ENCODE peak calls at places on chromosomes 11 and 22, in nine cellular contexts. J is HFFc6; M is glutamatergic neuron; N is bronchial epithelial cell; Z is CD8-positive, alpha-beta T cell; A is GM13976; K is IMR-90; R is Caco-2; O is fibroblast of the aortic adventitia. W is an unnamed sample.

GRCh38 chr22:35258144-35258988 is 1.1 kb downstream of the HMGXB4 start:
- DNase-seq in R (no peak), M (no peak), Z (no peak), N (peak), O (peak), A (no peak), K (peak), J (no peak), W (no peak)

GRCh38 chr11:88480217-88480616 is 142.7 kb upstream of the CTSC start:
- DNase-seq in K (peak), J (peak), M (no peak), Z (no peak), O (peak), R (no peak), N (peak), A (no peak), W (no peak)

GRCh38 chr22:30245181-30245984 is 1.2 kb downstream of the LIF start:
- DNase-seq in R (peak), O (no peak), A (peak), J (no peak), K (no peak), N (no peak), M (no peak), Z (no peak), W (no peak)

GRCh38 chr11:131392528-131393255 is 22.3 kb downstream of the NTM start:
- DNase-seq in Z (no peak), O (no peak), N (peak), K (no peak), J (no peak), M (no peak), R (no peak), A (no peak), W (no peak)

GRCh38 chr22:47162865-47163264 is 400.4 kb downstream of the TBC1D22A start:
- DNase-seq in J (no peak), O (no peak), M (no peak), K (no peak), R (peak), Z (no peak), A (no peak), N (no peak), W (no peak)

GRCh38 chr11:13009476-13009920 is 382 bp downstream of the RASSF10 start:
- DNase-seq in N (no peak), Z (no peak), R (no peak), O (no peak), K (no peak), J (no peak), A (peak), M (no peak), W (peak)

GRCh38 chr22:25143161-25144076 is 56.2 kb upstream of the CRYBB3 start:
- DNase-seq in N (no peak), R (no peak), M (peak), K (no peak), O (no peak), Z (no peak), A (no peak), J (no peak), W (no peak)

GRCh38 chr11:128735935-128736610 is 42.2 kb downstream of the FLI1 start:
- DNase-seq in R (no peak), N (no peak), A (peak), J (no peak), O (no peak), Z (no peak), K (no peak), M (no peak), W (peak)

GRCh38 chr11:58394195-58394594 is 12.5 kb downstream of the OR5B3 start:
- DNase-seq in R (no peak), M (no peak), N (peak), A (no peak), Z (no peak), O (peak), J (peak), K (peak), W (no peak)

GRCh38 chr11:78354741-78355705 is 62.6 kb downstream of the GAB2 start:
- DNase-seq in Z (no peak), R (no peak), K (no peak), N (no peak), J (no peak), O (peak), A (no peak), M (peak), W (peak)

GRCh38 chr22:21587803-21588611 is 20.5 kb downstream of the UBE2L3 start:
- DNase-seq in N (no peak), R (no peak), K (peak), A (peak), J (peak), O (peak), Z (no peak), M (no peak), W (peak)

GRCh38 chr11:12749442-12749841 is 75.2 kb downstream of the TEAD1 start:
- DNase-seq in M (no peak), N (peak), A (no peak), R (no peak), K (no peak), J (no peak), O (no peak), Z (no peak), W (no peak)

GRCh38 chr11:35529971-35530495 is 4.6 kb upstream of the PAMR1 start:
- DNase-seq in A (no peak), R (no peak), M (no peak), Z (no peak), N (peak), O (peak), K (peak), J (peak), W (no peak)

GRCh38 chr22:19765477-19766234 is 5.1 kb downstream of the TBX1 start:
- DNase-seq in O (no peak), J (no peak), A (no peak), R (no peak), N (peak), Z (no peak), K (no peak), M (no peak), W (no peak)

GRCh38 chr11:130827697-130828377 is 88.4 kb downstream of the SNX19 start:
- DNase-seq in N (peak), A (peak), K (peak), O (peak), J (peak), M (peak), Z (no peak), R (peak), W (peak)

GRCh38 chr11:33635161-33635560 is 65.5 kb downstream of the C11orf91 start:
- DNase-seq in J (no peak), Z (no peak), N (peak), A (no peak), K (peak), O (peak), M (no peak), R (no peak), W (no peak)

GRCh38 chr11:84607975-84608787 is 1019.0 kb downstream of the DLG2 start:
- DNase-seq in Z (no peak), N (no peak), J (no peak), R (no peak), A (no peak), M (no peak), K (no peak), O (no peak), W (no peak)

GRCh38 chr11:108970221-108970991 is 305.5 kb downstream of the DDX10 start:
- DNase-seq in A (no peak), R (no peak), N (no peak), O (peak), M (no peak), J (no peak), K (no peak), Z (no peak), W (no peak)

GRCh38 chr22:40808018-40808841 is 10.9 kb downstream of the SLC25A17 start:
- DNase-seq in J (no peak), N (no peak), O (peak), R (no peak), K (peak), M (no peak), A (no peak), Z (no peak), W (no peak)

GRCh38 chr11:18000760-18001159 is 12.1 kb downstream of the SERGEF start:
- DNase-seq in A (no peak), N (no peak), R (no peak), M (no peak), K (no peak), O (no peak), Z (no peak), J (no peak), W (no peak)

GRCh38 chr11:65078151-65078550 is 5.7 kb downstream of the CDCA5 start:
- DNase-seq in M (peak), N (peak), J (peak), Z (peak), O (peak), A (peak), R (peak), K (peak), W (peak)

GRCh38 chr11:35185696-35186095 is 46.7 kb downstream of the CD44 start:
- DNase-seq in A (no peak), Z (no peak), N (no peak), M (no peak), J (no peak), R (no peak), K (peak), O (peak), W (no peak)

GRCh38 chr22:36577019-36577418 is 48.1 kb upstream of the EIF3D start:
- DNase-seq in Z (no peak), M (no peak), J (peak), N (peak), O (peak), A (no peak), R (no peak), K (peak), W (no peak)

GRCh38 chr11:110447897-110448522 is 18.3 kb downstream of the FDX1 start:
- DNase-seq in M (no peak), K (no peak), A (peak), Z (no peak), N (peak), O (peak), R (no peak), J (no peak), W (no peak)

GRCh38 chr22:19003518-19003917 is 67.4 kb upstream of the PRODH start:
- DNase-seq in J (no peak), K (no peak), N (no peak), Z (no peak), A (no peak), M (no peak), O (no peak), R (no peak), W (no peak)

GRCh38 chr11:95426823-95427462 is 195.9 kb upstream of the SESN3 start:
- DNase-seq in M (no peak), K (no peak), N (peak), O (no peak), J (no peak), Z (no peak), A (no peak), R (no peak), W (no peak)

GRCh38 chr22:17785185-17786184 is 11.2 kb upstream of the BID start:
- DNase-seq in K (no peak), A (peak), J (peak), M (peak), O (no peak), Z (peak), N (peak), R (peak), W (peak)
- TF ChIP-seq CTCF in K (peak), A (peak), J (peak), M (peak), O (peak), Z (peak), N (peak), R (peak), W (peak)

GRCh38 chr11:11450744-11451362 is 97.8 kb upstream of the CSNK2A3 start:
- DNase-seq in J (peak), Z (no peak), M (no peak), K (peak), N (peak), R (no peak), A (no peak), O (peak), W (no peak)

GRCh38 chr11:11449327-11449726 is 96.3 kb upstream of the CSNK2A3 start:
- DNase-seq in A (no peak), N (no peak), O (no peak), R (no peak), J (no peak), M (no peak), K (no peak), Z (no peak), W (no peak)

GRCh38 chr11:11454671-11455223 is 101.7 kb upstream of the CSNK2A3 start:
- DNase-seq in Z (no peak), R (peak), N (no peak), K (no peak), M (no peak), J (no peak), O (no peak), A (no peak), W (no peak)

GRCh38 chr11:11448626-11449025 is 95.6 kb upstream of the CSNK2A3 start:
- DNase-seq in A (no peak), R (no peak), O (no peak), M (no peak), J (no peak), Z (no peak), K (no peak), N (no peak), W (no peak)

DNA sequence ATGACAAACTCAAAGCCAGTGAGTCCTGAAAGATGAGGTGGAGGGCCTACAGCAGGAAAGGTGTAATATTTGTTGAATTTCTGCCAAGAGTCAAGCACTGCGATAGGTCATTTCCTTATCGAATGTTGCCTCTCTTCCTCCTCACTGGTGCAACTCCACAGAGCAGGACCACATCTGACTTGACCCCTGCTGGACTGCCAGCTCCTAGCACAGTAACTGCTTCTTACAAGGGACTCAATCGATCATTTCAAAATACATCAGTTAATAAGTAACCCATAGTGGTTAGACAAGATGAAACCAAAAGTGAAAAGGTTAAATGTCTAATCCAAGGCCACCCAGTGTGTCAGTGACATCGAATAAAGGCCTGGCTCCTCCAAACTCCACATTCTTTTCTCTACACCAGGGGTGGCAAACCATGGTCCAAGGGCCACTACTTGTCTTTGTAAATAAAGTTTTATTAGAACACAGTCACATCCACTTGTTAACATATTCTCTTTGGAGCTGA is 98.5 kb upstream of the CSNK2A3 start:
- DNase-seq in N (peak), K (peak), A (peak), O (no peak), J (peak), Z (no peak), R (peak), M (no peak), W (peak)
- TF ChIP-seq CTCF in N (no peak), K (peak), A (no peak), O (no peak), J (peak), Z (no peak), R (peak), M (no peak), W (no peak)

GRCh38 chr22:32355760-32356159 is 1.9 kb upstream of the RFPL3 start:
- DNase-seq in K (no peak), A (no peak), J (no peak), N (peak), M (no peak), Z (no peak), R (peak), O (no peak), W (no peak)
- TF ChIP-seq CTCF in K (no peak), A (no peak), J (no peak), N (peak), M (no peak), Z (no peak), R (peak), O (no peak), W (no peak)

GRCh38 chr22:27195104-27195503 is 537.7 kb downstream of the MIAT start:
- DNase-seq in R (no peak), K (peak), N (no peak), Z (no peak), M (no peak), J (no peak), O (peak), A (no peak), W (no peak)
- TF ChIP-seq CTCF in R (no peak), K (no peak), N (no peak), Z (no peak), M (no peak), J (no peak), O (peak), A (no peak), W (no peak)

GRCh38 chr11:116500833-116501622 is 271.8 kb downstream of the BUD13 start:
- DNase-seq in O (no peak), J (no peak), R (no peak), A (no peak), K (no peak), M (no peak), N (no peak), Z (no peak), W (no peak)

GRCh38 chr11:116498161-116498560 is 274.6 kb downstream of the BUD13 start:
- DNase-seq in O (no peak), Z (no peak), N (no peak), K (no peak), J (no peak), M (no peak), A (no peak), R (no peak), W (no peak)

GRCh38 chr11:116501728-116502127 is 271.1 kb downstream of the BUD13 start:
- DNase-seq in N (no peak), A (no peak), O (no peak), M (no peak), Z (no peak), K (no peak), R (no peak), J (no peak), W (no peak)

GRCh38 chr11:116500002-116500832 is 272.6 kb downstream of the BUD13 start:
- DNase-seq in N (no peak), O (no peak), R (no peak), K (no peak), J (no peak), Z (no peak), A (no peak), M (no peak), W (no peak)

DNA sequence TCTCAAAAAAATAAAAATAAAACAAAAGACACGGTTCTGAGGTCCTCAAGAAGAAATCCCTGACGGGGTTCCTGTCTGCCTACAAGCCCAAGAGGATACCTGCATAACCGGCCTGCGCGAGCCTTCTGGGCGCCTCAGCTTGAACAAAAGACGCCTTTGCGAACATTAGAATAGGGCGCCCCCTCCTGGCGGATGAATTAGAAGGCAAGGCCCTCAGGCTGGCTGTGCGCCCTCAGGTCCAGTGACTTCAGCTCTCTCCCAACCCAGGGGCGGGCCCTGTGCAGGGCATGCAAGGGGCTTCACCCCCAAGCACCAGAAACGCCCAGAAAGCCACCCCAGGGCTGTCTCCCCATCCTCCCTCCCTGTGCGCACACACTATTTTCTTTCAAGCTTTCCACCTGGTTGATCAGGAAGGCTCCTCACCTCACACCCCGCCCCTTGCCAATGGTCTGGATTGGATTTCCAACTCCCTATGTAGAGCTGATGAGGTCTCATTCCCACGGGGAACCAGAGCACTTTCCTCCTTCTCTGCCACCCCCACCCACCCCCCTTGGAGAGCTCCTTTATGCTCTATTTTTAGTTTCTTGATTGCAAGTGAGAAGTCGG is 273.3 kb downstream of the BUD13 start:
- DNase-seq in A (peak), J (peak), K (peak), M (peak), N (peak), O (peak), R (peak), Z (no peak), W (peak)
- TF ChIP-seq CTCF in A (peak), J (peak), K (peak), M (peak), N (peak), O (peak), R (peak), Z (no peak), W (peak)

DNA sequence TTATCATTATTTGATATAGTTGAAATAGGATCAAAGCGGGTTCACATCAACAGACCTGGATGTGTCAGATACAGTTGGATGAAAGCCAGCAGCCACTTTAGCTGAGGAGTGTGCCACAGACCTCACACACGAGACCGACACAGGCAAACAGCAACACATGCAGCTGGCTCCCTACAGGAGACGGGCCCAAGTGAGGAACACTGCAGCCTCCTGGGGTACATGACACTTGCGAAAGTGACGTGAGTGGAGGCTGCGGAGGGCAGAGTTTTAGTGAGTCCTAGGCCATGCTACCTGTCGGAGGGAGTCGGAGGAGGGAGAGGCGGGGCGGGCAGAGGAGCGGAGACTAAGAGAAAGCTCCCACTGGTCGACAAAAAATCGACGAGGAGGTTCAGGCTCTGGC is 100.9 kb upstream of the BID start:
- DNase-seq in R (no peak), N (no peak), J (no peak), M (no peak), Z (no peak), K (no peak), A (no peak), O (no peak), W (no peak)
- TF ChIP-seq CTCF in R (no peak), N (no peak), J (no peak), M (no peak), Z (no peak), K (no peak), A (no peak), O (no peak), W (no peak)

GRCh38 chr11:62233730-62234129 is 8.3 kb upstream of the SCGB1D2 start:
- DNase-seq in J (no peak), K (no peak), Z (no peak), R (no peak), O (no peak), N (no peak), M (no peak), A (no peak), W (no peak)
- TF ChIP-seq CTCF in J (peak), K (no peak), Z (no peak), R (peak), O (no peak), N (no peak), M (no peak), A (no peak), W (peak)

GRCh38 chr11:72454791-72455190 is 20.5 kb upstream of the CLPB start:
- DNase-seq in A (no peak), M (no peak), J (no peak), Z (no peak), R (no peak), K (no peak), N (no peak), O (no peak), W (no peak)
- TF ChIP-seq CTCF in A (no peak), M (no peak), J (peak), Z (no peak), R (peak), K (no peak), N (no peak), O (no peak), W (no peak)

DNA sequence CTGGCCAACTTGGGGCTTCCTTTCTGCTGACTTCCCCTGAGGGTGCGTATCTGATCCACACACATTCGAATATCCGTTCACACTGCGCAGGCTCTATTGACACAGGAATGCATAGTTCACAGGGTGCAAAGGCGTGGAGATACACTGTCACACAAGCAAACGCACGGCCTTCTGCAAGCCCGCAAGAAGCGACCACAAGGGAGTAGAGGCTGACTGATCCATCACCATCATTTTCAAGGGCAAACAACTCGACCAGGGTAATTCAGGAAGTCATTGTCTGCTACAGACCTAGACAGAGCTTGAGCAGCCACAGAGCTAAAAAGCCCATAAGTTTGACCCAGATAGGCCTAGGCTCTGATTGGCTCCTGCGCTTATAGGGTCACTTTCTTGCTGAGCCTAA is 392.3 kb downstream of the MN1 start:
- DNase-seq in R (no peak), J (no peak), A (no peak), N (no peak), Z (no peak), O (peak), K (no peak), M (no peak), W (no peak)
- TF ChIP-seq CTCF in R (peak), J (peak), A (no peak), N (peak), Z (no peak), O (peak), K (peak), M (no peak), W (no peak)

W was measured in GM13977.